ENCODE peak calls at places on chromosome 22, in nine cellular contexts. One of them, this sample, is unnamed.
A peak's percentile ranks its signal among the peaks of the same experiment; 100 is the strongest.

GRCh38 chr22:24021304-24021703 is 10.2 kb downstream of the CABIN1 start:
- DNase-seq in heart right ventricle: no peak
- DNase-seq in transverse colon: no peak
- DNase-seq in mucosa of descending colon: no peak
- DNase-seq in pancreas: no peak
- DNase-seq in A673: no peak
- DNase-seq in GM23338: no peak
- DNase-seq in HCT116: no peak
- DNase-seq in PC-3: no peak
- DNase-seq in this sample: no peak

GRCh38 chr22:23269441-23270211 is 89.3 kb downstream of the BCR start:
- DNase-seq in heart right ventricle: no peak
- DNase-seq in transverse colon: no peak
- DNase-seq in mucosa of descending colon: no peak
- DNase-seq in pancreas: no peak
- DNase-seq in A673: no peak
- DNase-seq in GM23338: peak; percentile 83
- DNase-seq in HCT116: no peak
- DNase-seq in PC-3: no peak
- DNase-seq in this sample: no peak

GRCh38 chr22:37636186-37636948 is 3.1 kb upstream of the SH3BP1 start:
- DNase-seq in heart right ventricle: no peak
- DNase-seq in transverse colon: peak; percentile 51
- DNase-seq in mucosa of descending colon: peak; percentile 80
- DNase-seq in pancreas: no peak
- DNase-seq in A673: peak; percentile 58
- DNase-seq in GM23338: peak; percentile 47
- DNase-seq in HCT116: no peak
- DNase-seq in PC-3: no peak
- DNase-seq in this sample: no peak

GRCh38 chr22:17672417-17672991 is 33.9 kb downstream of the BCL2L13 start:
- DNase-seq in heart right ventricle: no peak
- DNase-seq in transverse colon: no peak
- DNase-seq in mucosa of descending colon: no peak
- DNase-seq in pancreas: no peak
- DNase-seq in A673: no peak
- DNase-seq in GM23338: no peak
- DNase-seq in HCT116: no peak
- DNase-seq in PC-3: peak; percentile 2
- DNase-seq in this sample: no peak

GRCh38 chr22:27952091-27952490 is 33.0 kb upstream of the PITPNB start:
- DNase-seq in heart right ventricle: no peak
- DNase-seq in transverse colon: no peak
- DNase-seq in mucosa of descending colon: no peak
- DNase-seq in pancreas: no peak
- DNase-seq in A673: peak; percentile 59
- DNase-seq in GM23338: no peak
- DNase-seq in HCT116: no peak
- DNase-seq in PC-3: peak; percentile 4
- DNase-seq in this sample: no peak

GRCh38 chr22:17501679-17502285 is 61.5 kb upstream of the SLC25A18 start:
- DNase-seq in heart right ventricle: no peak
- DNase-seq in transverse colon: peak; percentile 9
- DNase-seq in mucosa of descending colon: no peak
- DNase-seq in pancreas: no peak
- DNase-seq in A673: peak; percentile 76
- DNase-seq in GM23338: peak; percentile 81
- DNase-seq in HCT116: peak; percentile 69
- DNase-seq in PC-3: peak; percentile 73
- DNase-seq in this sample: peak; percentile 40

GRCh38 chr22:38056969-38057841 is at the start of gene PICK1:
- DNase-seq in heart right ventricle: peak; percentile 84
- DNase-seq in transverse colon: peak; percentile 85
- DNase-seq in mucosa of descending colon: peak; percentile 90
- DNase-seq in pancreas: peak; percentile 92
- DNase-seq in A673: peak; percentile 92
- DNase-seq in GM23338: peak; percentile 96
- DNase-seq in HCT116: peak; percentile 91
- DNase-seq in PC-3: peak; percentile 87
- DNase-seq in this sample: peak; percentile 92

GRCh38 chr22:35523167-35523928 is 17.3 kb upstream of the RASD2 start:
- DNase-seq in heart right ventricle: no peak
- DNase-seq in transverse colon: no peak
- DNase-seq in mucosa of descending colon: no peak
- DNase-seq in pancreas: no peak
- DNase-seq in A673: peak; percentile 52
- DNase-seq in GM23338: no peak
- DNase-seq in HCT116: no peak
- DNase-seq in PC-3: no peak
- DNase-seq in this sample: peak; percentile 49

GRCh38 chr22:24402460-24403192 is 24.8 kb upstream of the ADORA2A start:
- DNase-seq in heart right ventricle: peak; percentile 49
- DNase-seq in transverse colon: peak; percentile 92
- DNase-seq in mucosa of descending colon: peak; percentile 76
- DNase-seq in pancreas: no peak
- DNase-seq in A673: peak; percentile 81
- DNase-seq in GM23338: no peak
- DNase-seq in HCT116: peak; percentile 82
- DNase-seq in PC-3: peak; percentile 94
- DNase-seq in this sample: no peak

GRCh38 chr22:27745154-27745553 is 56.4 kb downstream of the MN1 start:
- DNase-seq in heart right ventricle: no peak
- DNase-seq in transverse colon: no peak
- DNase-seq in mucosa of descending colon: no peak
- DNase-seq in pancreas: no peak
- DNase-seq in A673: no peak
- DNase-seq in GM23338: no peak
- DNase-seq in HCT116: no peak
- DNase-seq in PC-3: no peak
- DNase-seq in this sample: no peak

GRCh38 chr22:17951315-17951714 is 73.0 kb downstream of the MICAL3 start:
- DNase-seq in heart right ventricle: no peak
- DNase-seq in transverse colon: no peak
- DNase-seq in mucosa of descending colon: no peak
- DNase-seq in pancreas: no peak
- DNase-seq in A673: no peak
- DNase-seq in GM23338: no peak
- DNase-seq in HCT116: no peak
- DNase-seq in PC-3: no peak
- DNase-seq in this sample: no peak

GRCh38 chr22:38239101-38239761 is 33.6 kb downstream of the TMEM184B start:
- DNase-seq in heart right ventricle: no peak
- DNase-seq in transverse colon: no peak
- DNase-seq in mucosa of descending colon: no peak
- DNase-seq in pancreas: no peak
- DNase-seq in A673: no peak
- DNase-seq in GM23338: no peak
- DNase-seq in HCT116: no peak
- DNase-seq in PC-3: peak; percentile 93
- DNase-seq in this sample: no peak

GRCh38 chr22:49324527-49325491 is 502.9 kb downstream of the BRD1 start:
- DNase-seq in heart right ventricle: no peak
- DNase-seq in transverse colon: no peak
- DNase-seq in mucosa of descending colon: no peak
- DNase-seq in pancreas: no peak
- DNase-seq in A673: no peak
- DNase-seq in GM23338: no peak
- DNase-seq in HCT116: no peak
- DNase-seq in PC-3: no peak
- DNase-seq in this sample: no peak

DNA sequence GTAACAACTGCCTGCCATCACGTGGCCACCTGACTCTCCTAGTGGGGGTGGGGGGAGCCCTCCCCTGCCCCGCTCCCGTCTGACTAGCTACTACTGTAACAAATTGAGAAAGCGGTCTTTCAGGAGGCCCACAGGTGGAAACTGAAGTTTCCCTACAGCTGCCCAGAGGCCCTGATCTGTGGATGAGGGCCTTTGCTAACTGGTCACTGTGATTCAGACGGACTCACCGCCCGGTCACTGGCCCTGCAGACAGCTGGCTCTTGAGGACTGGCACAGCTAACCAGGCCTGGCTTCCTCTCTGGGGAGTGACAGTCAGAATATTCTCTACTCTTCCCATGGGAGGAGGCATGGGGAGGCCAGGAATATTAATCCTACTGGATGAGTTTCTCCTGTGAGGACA is 116.8 kb downstream of the ARHGAP8 start:
- DNase-seq in heart right ventricle: no peak
- DNase-seq in transverse colon: no peak
- DNase-seq in mucosa of descending colon: peak; percentile 24
- DNase-seq in pancreas: no peak
- DNase-seq in A673: no peak
- DNase-seq in GM23338: no peak
- DNase-seq in HCT116: no peak
- DNase-seq in PC-3: peak; percentile 17
- DNase-seq in this sample: no peak
- H3K36me3 ChIP-seq in heart right ventricle: no peaks in the 10 kb centered on the region
- H3K36me3 ChIP-seq in transverse colon: no peaks in the 10 kb centered on the region
- H3K36me3 ChIP-seq in mucosa of descending colon: no peaks in the 10 kb centered on the region
- H3K36me3 ChIP-seq in pancreas: no peaks in the 10 kb centered on the region
- H3K36me3 ChIP-seq in A673: peaks cover 4% of the 10 kb centered on the region
- H3K36me3 ChIP-seq in GM23338: no peaks in the 10 kb centered on the region
- H3K36me3 ChIP-seq in HCT116: no peaks in the 10 kb centered on the region
- H3K36me3 ChIP-seq in PC-3: no peaks in the 10 kb centered on the region
- H3K36me3 ChIP-seq in this sample: peaks cover 18% of the 10 kb centered on the region

GRCh38 chr22:47366026-47366767 is 603.7 kb downstream of the TBC1D22A start:
- DNase-seq in heart right ventricle: no peak
- DNase-seq in transverse colon: no peak
- DNase-seq in mucosa of descending colon: no peak
- DNase-seq in pancreas: no peak
- DNase-seq in A673: no peak
- DNase-seq in GM23338: no peak
- DNase-seq in HCT116: no peak
- DNase-seq in PC-3: no peak
- DNase-seq in this sample: peak; percentile 1

GRCh38 chr22:47356433-47357011 is 594.1 kb downstream of the TBC1D22A start:
- DNase-seq in heart right ventricle: no peak
- DNase-seq in transverse colon: no peak
- DNase-seq in mucosa of descending colon: no peak
- DNase-seq in pancreas: no peak
- DNase-seq in A673: no peak
- DNase-seq in GM23338: no peak
- DNase-seq in HCT116: no peak
- DNase-seq in PC-3: no peak
- DNase-seq in this sample: peak; percentile 73

GRCh38 chr22:47357086-47357485 is 594.6 kb downstream of the TBC1D22A start:
- DNase-seq in heart right ventricle: no peak
- DNase-seq in transverse colon: no peak
- DNase-seq in mucosa of descending colon: no peak
- DNase-seq in pancreas: no peak
- DNase-seq in A673: no peak
- DNase-seq in GM23338: no peak
- DNase-seq in HCT116: no peak
- DNase-seq in PC-3: no peak
- DNase-seq in this sample: no peak

GRCh38 chr22:47357493-47357892 is 595.0 kb downstream of the TBC1D22A start:
- DNase-seq in heart right ventricle: no peak
- DNase-seq in transverse colon: no peak
- DNase-seq in mucosa of descending colon: no peak
- DNase-seq in pancreas: no peak
- DNase-seq in A673: no peak
- DNase-seq in GM23338: no peak
- DNase-seq in HCT116: no peak
- DNase-seq in PC-3: no peak
- DNase-seq in this sample: no peak

GRCh38 chr22:47361247-47361646 is 598.8 kb downstream of the TBC1D22A start:
- DNase-seq in heart right ventricle: no peak
- DNase-seq in transverse colon: no peak
- DNase-seq in mucosa of descending colon: no peak
- DNase-seq in pancreas: no peak
- DNase-seq in A673: no peak
- DNase-seq in GM23338: no peak
- DNase-seq in HCT116: no peak
- DNase-seq in PC-3: no peak
- DNase-seq in this sample: no peak
- TF ChIP-seq CTCF in heart right ventricle: no peak
- TF ChIP-seq CTCF in transverse colon: no peak
- TF ChIP-seq CTCF in mucosa of descending colon: no peak
- TF ChIP-seq CTCF in pancreas: no peak
- TF ChIP-seq CTCF in A673: no peak
- TF ChIP-seq CTCF in GM23338: no peak
- TF ChIP-seq CTCF in HCT116: no peak
- TF ChIP-seq CTCF in PC-3: no peak
- TF ChIP-seq CTCF in this sample: no peak

GRCh38 chr22:41891407-41891806 is 23.5 kb downstream of the SHISA8 start:
- DNase-seq in heart right ventricle: no peak
- DNase-seq in transverse colon: no peak
- DNase-seq in mucosa of descending colon: no peak
- DNase-seq in pancreas: no peak
- DNase-seq in A673: no peak
- DNase-seq in GM23338: no peak
- DNase-seq in HCT116: no peak
- DNase-seq in PC-3: no peak
- DNase-seq in this sample: no peak
- H3K36me3 ChIP-seq in heart right ventricle: peaks cover 98% of the 10 kb centered on the region
- H3K36me3 ChIP-seq in transverse colon: peaks cover 62% of the 10 kb centered on the region
- H3K36me3 ChIP-seq in mucosa of descending colon: peaks cover 5% of the 10 kb centered on the region
- H3K36me3 ChIP-seq in pancreas: peaks cover 2% of the 10 kb centered on the region
- H3K36me3 ChIP-seq in A673: peaks cover 88% of the 10 kb centered on the region
- H3K36me3 ChIP-seq in GM23338: peaks cover 61% of the 10 kb centered on the region
- H3K36me3 ChIP-seq in HCT116: peaks cover 32% of the 10 kb centered on the region
- H3K36me3 ChIP-seq in PC-3: peaks cover 14% of the 10 kb centered on the region
- H3K36me3 ChIP-seq in this sample: peaks cover 89% of the 10 kb centered on the region

GRCh38 chr22:20069331-20070042 is 10.6 kb upstream of the DGCR8 start:
- DNase-seq in heart right ventricle: no peak
- DNase-seq in transverse colon: no peak
- DNase-seq in mucosa of descending colon: no peak
- DNase-seq in pancreas: no peak
- DNase-seq in A673: no peak
- DNase-seq in GM23338: no peak
- DNase-seq in HCT116: no peak
- DNase-seq in PC-3: no peak
- DNase-seq in this sample: no peak
- TF ChIP-seq CTCF in heart right ventricle: no peak
- TF ChIP-seq CTCF in transverse colon: no peak
- TF ChIP-seq CTCF in mucosa of descending colon: no peak
- TF ChIP-seq CTCF in pancreas: no peak
- TF ChIP-seq CTCF in A673: no peak
- TF ChIP-seq CTCF in GM23338: no peak
- TF ChIP-seq CTCF in HCT116: no peak
- TF ChIP-seq CTCF in PC-3: no peak
- TF ChIP-seq CTCF in this sample: no peak

GRCh38 chr22:21672107-21672629 is 6.4 kb downstream of the PPIL2 start:
- DNase-seq in heart right ventricle: no peak
- DNase-seq in transverse colon: no peak
- DNase-seq in mucosa of descending colon: no peak
- DNase-seq in pancreas: no peak
- DNase-seq in A673: no peak
- DNase-seq in GM23338: no peak
- DNase-seq in HCT116: no peak
- DNase-seq in PC-3: no peak
- DNase-seq in this sample: no peak
- H3K36me3 ChIP-seq in heart right ventricle: peaks cover 76% of the 10 kb centered on the region
- H3K36me3 ChIP-seq in transverse colon: peaks cover 55% of the 10 kb centered on the region
- H3K36me3 ChIP-seq in mucosa of descending colon: no peaks in the 10 kb centered on the region
- H3K36me3 ChIP-seq in pancreas: no peaks in the 10 kb centered on the region
- H3K36me3 ChIP-seq in A673: peaks cover 24% of the 10 kb centered on the region
- H3K36me3 ChIP-seq in GM23338: peaks cover 28% of the 10 kb centered on the region
- H3K36me3 ChIP-seq in HCT116: peaks cover 33% of the 10 kb centered on the region
- H3K36me3 ChIP-seq in PC-3: no peaks in the 10 kb centered on the region
- H3K36me3 ChIP-seq in this sample: peaks cover 42% of the 10 kb centered on the region